ENCODE peak calls at places on chromosomes 12 and 14, in seven cellular contexts. One of them, this sample, is unnamed.
A peak's percentile ranks its signal among the peaks of the same experiment; 100 is the strongest.

GRCh38 chr14:69334576-69334975 is 63.5 kb downstream of the ERH start:
- DNase-seq in lower lobe of right lung: no peak
- DNase-seq in cardiac fibroblast: no peak
- DNase-seq in Peyer's patch: no peak
- DNase-seq in cardiac muscle cell: no peak
- DNase-seq in heart right ventricle: no peak
- DNase-seq in A549: no peak
- DNase-seq in this sample: no peak

GRCh38 chr12:121748218-121748570 is 35.6 kb downstream of the TMEM120B start:
- DNase-seq in lower lobe of right lung: no peak
- DNase-seq in Peyer's patch: no peak
- DNase-seq in heart right ventricle: no peak
- DNase-seq in A549: peak; percentile 64
- DNase-seq in cardiac muscle cell: no peak
- DNase-seq in cardiac fibroblast: no peak
- DNase-seq in this sample: no peak

GRCh38 chr14:32932302-32932920 is 6.3 kb upstream of the NPAS3 start:
- DNase-seq in A549: no peak
- DNase-seq in cardiac muscle cell: no peak
- DNase-seq in cardiac fibroblast: no peak
- DNase-seq in Peyer's patch: no peak
- DNase-seq in heart right ventricle: no peak
- DNase-seq in lower lobe of right lung: no peak
- DNase-seq in this sample: no peak

GRCh38 chr12:24791622-24792021 is 157.3 kb downstream of the BCAT1 start:
- DNase-seq in heart right ventricle: no peak
- DNase-seq in cardiac fibroblast: no peak
- DNase-seq in lower lobe of right lung: no peak
- DNase-seq in Peyer's patch: no peak
- DNase-seq in A549: no peak
- DNase-seq in cardiac muscle cell: no peak
- DNase-seq in this sample: no peak

GRCh38 chr14:67533754-67534085 is 630 bp downstream of the PLEKHH1 start:
- DNase-seq in cardiac muscle cell: peak; percentile 28
- DNase-seq in Peyer's patch: peak; percentile 53
- DNase-seq in lower lobe of right lung: no peak
- DNase-seq in A549: no peak
- DNase-seq in heart right ventricle: no peak
- DNase-seq in cardiac fibroblast: no peak
- DNase-seq in this sample: no peak

GRCh38 chr12:23186950-23187349 is 562.0 kb downstream of the ETNK1 start:
- DNase-seq in cardiac muscle cell: no peak
- DNase-seq in cardiac fibroblast: no peak
- DNase-seq in Peyer's patch: no peak
- DNase-seq in heart right ventricle: no peak
- DNase-seq in A549: no peak
- DNase-seq in lower lobe of right lung: no peak
- DNase-seq in this sample: no peak

GRCh38 chr14:71319646-71320045 is 412.4 kb downstream of the PCNX1 start:
- DNase-seq in lower lobe of right lung: no peak
- DNase-seq in cardiac muscle cell: peak; percentile 20
- DNase-seq in Peyer's patch: no peak
- DNase-seq in A549: peak; percentile 13
- DNase-seq in heart right ventricle: no peak
- DNase-seq in cardiac fibroblast: peak; percentile 48
- DNase-seq in this sample: no peak

GRCh38 chr12:22250762-22251161 is 83.7 kb downstream of the ST8SIA1 start:
- DNase-seq in Peyer's patch: no peak
- DNase-seq in A549: no peak
- DNase-seq in lower lobe of right lung: no peak
- DNase-seq in heart right ventricle: no peak
- DNase-seq in cardiac muscle cell: no peak
- DNase-seq in cardiac fibroblast: no peak
- DNase-seq in this sample: no peak

GRCh38 chr14:61107148-61107641 is 126.2 kb downstream of the SLC38A6 start:
- DNase-seq in cardiac muscle cell: no peak
- DNase-seq in A549: no peak
- DNase-seq in cardiac fibroblast: peak; percentile 80
- DNase-seq in heart right ventricle: peak; percentile 53
- DNase-seq in Peyer's patch: no peak
- DNase-seq in lower lobe of right lung: no peak
- DNase-seq in this sample: no peak

GRCh38 chr14:100147181-100147631 is 12.2 kb downstream of the DEGS2 start:
- DNase-seq in cardiac muscle cell: no peak
- DNase-seq in heart right ventricle: no peak
- DNase-seq in Peyer's patch: peak; percentile 90
- DNase-seq in A549: no peak
- DNase-seq in cardiac fibroblast: no peak
- DNase-seq in lower lobe of right lung: peak; percentile 70
- DNase-seq in this sample: no peak

GRCh38 chr14:51859136-51859535 is 1.3 kb upstream of the GNG2 start:
- DNase-seq in A549: no peak
- DNase-seq in heart right ventricle: no peak
- DNase-seq in Peyer's patch: no peak
- DNase-seq in cardiac fibroblast: no peak
- DNase-seq in cardiac muscle cell: no peak
- DNase-seq in lower lobe of right lung: no peak
- DNase-seq in this sample: no peak

GRCh38 chr12:24901975-24902461 is 46.9 kb downstream of the BCAT1 start:
- DNase-seq in cardiac fibroblast: no peak
- DNase-seq in heart right ventricle: no peak
- DNase-seq in cardiac muscle cell: peak; percentile 19
- DNase-seq in lower lobe of right lung: peak; percentile 54
- DNase-seq in A549: no peak
- DNase-seq in Peyer's patch: no peak
- DNase-seq in this sample: no peak

GRCh38 chr14:21940887-21941855 is 267.6 kb upstream of the OR4E1 start:
- DNase-seq in Peyer's patch: peak; percentile 50
- DNase-seq in cardiac fibroblast: peak; percentile 0
- DNase-seq in heart right ventricle: no peak
- DNase-seq in A549: peak; percentile 18
- DNase-seq in cardiac muscle cell: peak; percentile 56
- DNase-seq in lower lobe of right lung: no peak
- DNase-seq in this sample: no peak

GRCh38 chr12:124466200-124467128 is 100.9 kb downstream of the NCOR2 start:
- DNase-seq in lower lobe of right lung: peak; percentile 74
- DNase-seq in A549: no peak
- DNase-seq in cardiac fibroblast: peak; percentile 83
- DNase-seq in cardiac muscle cell: no peak
- DNase-seq in Peyer's patch: peak; percentile 91
- DNase-seq in heart right ventricle: peak; percentile 65
- DNase-seq in this sample: no peak

GRCh38 chr14:52948039-52948438 is 2.8 kb downstream of the FERMT2 start:
- DNase-seq in lower lobe of right lung: no peak
- DNase-seq in cardiac fibroblast: no peak
- DNase-seq in heart right ventricle: no peak
- DNase-seq in A549: no peak
- DNase-seq in Peyer's patch: no peak
- DNase-seq in cardiac muscle cell: no peak
- DNase-seq in this sample: no peak

GRCh38 chr12:111444706-111445310 is 39.1 kb downstream of the SH2B3 start:
- DNase-seq in heart right ventricle: peak; percentile 80
- DNase-seq in cardiac muscle cell: peak; percentile 61
- DNase-seq in cardiac fibroblast: peak; percentile 46
- DNase-seq in lower lobe of right lung: peak; percentile 83
- DNase-seq in A549: no peak
- DNase-seq in Peyer's patch: peak; percentile 93
- DNase-seq in this sample: no peak

GRCh38 chr12:96400631-96401060 is 407 bp upstream of the CDK17 start:
- DNase-seq in heart right ventricle: no peak
- DNase-seq in A549: no peak
- DNase-seq in cardiac muscle cell: no peak
- DNase-seq in cardiac fibroblast: no peak
- DNase-seq in Peyer's patch: no peak
- DNase-seq in lower lobe of right lung: no peak
- DNase-seq in this sample: no peak

GRCh38 chr14:104903990-104904389 is 20.7 kb upstream of the PLD4 start:
- DNase-seq in heart right ventricle: no peak
- DNase-seq in cardiac fibroblast: no peak
- DNase-seq in Peyer's patch: no peak
- DNase-seq in lower lobe of right lung: no peak
- DNase-seq in cardiac muscle cell: no peak
- DNase-seq in A549: no peak
- DNase-seq in this sample: no peak

GRCh38 chr12:83462419-83462818 is 775.7 kb downstream of the TMTC2 start:
- DNase-seq in A549: no peak
- DNase-seq in cardiac fibroblast: no peak
- DNase-seq in Peyer's patch: no peak
- DNase-seq in cardiac muscle cell: no peak
- DNase-seq in heart right ventricle: no peak
- DNase-seq in lower lobe of right lung: no peak
- DNase-seq in this sample: no peak

DNA sequence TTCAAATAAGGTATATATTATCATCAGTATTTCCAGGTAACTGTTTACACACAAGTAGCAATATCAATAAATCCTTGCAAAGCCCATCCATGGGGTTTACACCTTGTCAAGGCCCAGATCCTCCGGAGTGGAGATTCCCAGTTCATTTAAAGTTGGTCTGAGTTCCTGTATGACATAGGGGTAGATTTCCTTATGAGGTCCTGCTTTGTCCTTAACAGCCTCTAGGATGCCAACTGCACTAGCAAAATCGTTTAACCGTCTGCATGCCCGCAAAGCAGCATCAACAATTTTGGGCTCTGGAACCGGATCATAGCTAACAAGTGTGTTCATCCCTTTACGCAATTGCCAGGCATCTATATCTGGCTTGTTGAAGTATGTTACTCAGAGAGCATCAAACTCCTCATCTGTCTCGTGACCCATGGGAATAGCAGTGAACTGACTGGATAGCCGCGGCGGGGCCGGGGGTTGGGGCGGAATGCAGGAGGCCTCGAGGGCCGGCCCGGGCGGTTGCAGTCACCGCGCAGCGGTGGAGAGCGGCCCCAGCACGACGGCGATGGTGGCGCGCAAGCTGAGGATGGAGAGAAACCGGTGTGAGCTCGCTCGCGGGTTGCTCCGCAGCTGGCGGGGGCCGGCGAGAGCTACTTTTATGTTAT is 30.6 kb upstream of the FBXO34 start:
- DNase-seq in cardiac muscle cell: no peak
- DNase-seq in Peyer's patch: no peak
- DNase-seq in cardiac fibroblast: peak; percentile 35
- DNase-seq in A549: no peak
- DNase-seq in lower lobe of right lung: no peak
- DNase-seq in heart right ventricle: no peak
- DNase-seq in this sample: no peak
- H3K4me3 ChIP-seq in cardiac muscle cell: no peak overlapping the region
- H3K4me3 ChIP-seq in Peyer's patch: no peak overlapping the region
- H3K4me3 ChIP-seq in cardiac fibroblast: no peak overlapping the region
- H3K4me3 ChIP-seq in A549: no peak overlapping the region
- H3K4me3 ChIP-seq in lower lobe of right lung: no peak overlapping the region
- H3K4me3 ChIP-seq in heart right ventricle: no peak overlapping the region
- H3K4me3 ChIP-seq in this sample: no peak overlapping the region

DNA sequence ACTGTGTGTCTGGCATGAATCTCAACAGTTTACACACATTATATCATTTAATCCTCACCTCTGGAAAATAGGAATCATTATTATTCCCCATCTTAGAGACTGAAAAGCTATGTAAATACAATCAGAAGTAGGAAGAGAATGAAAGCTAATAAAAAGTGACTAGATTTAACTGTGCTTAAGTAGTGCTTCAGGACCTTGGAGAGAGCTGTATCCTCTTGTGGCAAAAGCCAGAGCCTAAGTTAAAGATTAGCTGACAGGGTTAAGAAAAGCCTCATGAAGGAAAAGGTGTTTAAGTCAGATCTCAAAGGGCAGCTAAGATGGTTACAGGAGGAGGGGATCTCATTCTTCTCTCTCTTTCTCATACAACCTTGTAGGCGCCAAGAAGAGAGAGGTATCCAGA is 65.3 kb upstream of the TMEM233 start:
- DNase-seq in Peyer's patch: no peak
- DNase-seq in A549: no peak
- DNase-seq in cardiac fibroblast: peak; percentile 1
- DNase-seq in heart right ventricle: no peak
- DNase-seq in cardiac muscle cell: peak; percentile 79
- DNase-seq in lower lobe of right lung: no peak
- DNase-seq in this sample: no peak
- TF ChIP-seq CTCF in Peyer's patch: no peak
- TF ChIP-seq CTCF in A549: no peak
- TF ChIP-seq CTCF in cardiac fibroblast: no peak
- TF ChIP-seq CTCF in heart right ventricle: no peak
- TF ChIP-seq CTCF in cardiac muscle cell: no peak
- TF ChIP-seq CTCF in lower lobe of right lung: no peak
- TF ChIP-seq CTCF in this sample: no peak

DNA sequence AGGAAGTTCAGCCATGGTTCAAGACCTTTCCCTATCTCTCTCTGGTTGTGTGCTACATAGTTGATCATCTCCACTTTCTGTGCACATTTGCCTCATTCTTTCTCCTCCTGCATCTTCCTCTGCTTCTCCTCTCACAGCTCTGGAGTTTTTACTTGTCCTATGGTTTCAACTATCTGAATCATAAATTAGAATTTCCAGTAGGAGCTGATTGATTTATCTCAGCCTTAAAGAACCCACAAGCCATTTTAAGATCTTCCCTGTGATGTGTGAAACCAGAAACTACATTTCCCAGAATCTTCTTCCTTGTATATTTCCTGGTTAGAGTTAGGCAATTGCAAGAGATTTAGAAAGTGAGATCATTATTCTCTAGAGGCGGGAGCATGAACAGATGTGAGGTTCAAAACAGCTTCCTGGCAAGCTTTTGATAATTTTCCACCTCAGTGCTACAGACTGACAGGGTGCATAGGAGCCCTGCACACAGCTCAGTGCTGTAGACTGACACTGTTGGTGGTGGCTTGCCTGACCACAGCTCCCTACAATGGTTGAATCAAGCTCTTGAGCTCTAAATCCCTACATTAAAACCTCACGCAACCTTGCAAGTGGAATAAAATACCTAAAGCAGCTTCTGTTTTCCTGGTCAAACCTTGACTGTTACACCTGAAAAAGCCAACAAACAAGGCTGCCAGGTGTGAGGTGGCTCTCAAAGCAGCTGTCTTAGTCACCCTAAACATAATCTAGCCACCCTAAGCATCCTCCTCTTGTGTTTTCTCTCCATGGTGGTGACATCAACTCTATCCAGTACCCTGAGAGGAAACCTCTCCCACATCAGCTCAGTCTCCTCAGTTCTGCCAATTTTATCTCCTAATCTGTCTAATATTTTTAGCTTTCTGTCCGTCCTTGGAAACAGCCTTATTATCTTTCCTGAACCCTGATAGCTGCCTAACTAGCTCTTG is 21.5 kb upstream of the IFNG start:
- DNase-seq in heart right ventricle: no peak
- DNase-seq in A549: no peak
- DNase-seq in cardiac muscle cell: no peak
- DNase-seq in Peyer's patch: peak; percentile 51
- DNase-seq in cardiac fibroblast: peak; percentile 2
- DNase-seq in lower lobe of right lung: no peak
- DNase-seq in this sample: no peak
- H3K4me3 ChIP-seq in heart right ventricle: no peak overlapping the region
- H3K4me3 ChIP-seq in A549: no peak overlapping the region
- H3K4me3 ChIP-seq in cardiac muscle cell: no peak overlapping the region
- H3K4me3 ChIP-seq in Peyer's patch: no peak overlapping the region
- H3K4me3 ChIP-seq in cardiac fibroblast: no peak overlapping the region
- H3K4me3 ChIP-seq in lower lobe of right lung: no peak overlapping the region
- H3K4me3 ChIP-seq in this sample: no peak overlapping the region

DNA sequence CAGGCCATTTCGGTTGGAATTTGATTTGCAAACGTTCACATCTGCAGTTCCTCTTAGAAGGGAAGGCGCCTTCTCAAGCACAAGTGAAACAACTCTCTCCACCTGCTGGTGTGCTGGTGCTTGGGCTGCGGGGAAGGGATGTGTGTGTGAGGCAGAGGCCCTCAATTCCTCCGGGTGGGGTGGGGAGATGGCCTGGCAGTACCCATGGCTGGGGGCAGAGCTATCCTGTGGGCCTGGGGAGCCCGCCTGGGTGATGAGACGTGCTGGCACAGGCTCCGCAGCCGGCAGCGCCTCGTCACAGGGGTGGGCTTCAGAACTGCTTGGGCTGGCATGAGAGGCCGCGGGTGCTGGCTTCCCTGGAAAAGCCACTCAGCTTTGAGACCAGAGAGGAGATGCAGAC is 28.9 kb upstream of the TDRD9 start:
- DNase-seq in Peyer's patch: no peak
- DNase-seq in cardiac muscle cell: no peak
- DNase-seq in A549: no peak
- DNase-seq in cardiac fibroblast: no peak
- DNase-seq in lower lobe of right lung: no peak
- DNase-seq in heart right ventricle: no peak
- DNase-seq in this sample: no peak
- TF ChIP-seq CTCF in Peyer's patch: no peak
- TF ChIP-seq CTCF in cardiac muscle cell: no peak
- TF ChIP-seq CTCF in A549: no peak
- TF ChIP-seq CTCF in cardiac fibroblast: no peak
- TF ChIP-seq CTCF in lower lobe of right lung: no peak
- TF ChIP-seq CTCF in heart right ventricle: no peak
- TF ChIP-seq CTCF in this sample: no peak

This sample was measured in astrocyte of the cerebellum.